ENCODE peak calls at places on chromosomes 4 and X, in four cellular contexts. One of them, this sample, is unnamed.
A peak's percentile ranks its signal among the peaks of the same experiment; 100 is the strongest.

GRCh38 chr4:7217453-7218310 is 25.3 kb downstream of the SORCS2 start:
- DNase-seq in NCI-H187: no peak
- DNase-seq in fibroblast of pulmonary artery: peak; percentile 40
- DNase-seq in astrocyte: peak; percentile 68
- DNase-seq in this sample: no peak

GRCh38 chr4:7042697-7043464 is at the start of gene TADA2B:
- DNase-seq in astrocyte: peak; percentile 93
- DNase-seq in fibroblast of pulmonary artery: peak; percentile 98
- DNase-seq in NCI-H187: peak; percentile 95
- DNase-seq in this sample: peak; percentile 97

GRCh38 chr4:87270825-87271224 is 50.4 kb upstream of the KLHL8 start:
- DNase-seq in astrocyte: no peak
- DNase-seq in fibroblast of pulmonary artery: no peak
- DNase-seq in NCI-H187: no peak
- DNase-seq in this sample: no peak

GRCh38 chr4:76197001-76197743 is 16.5 kb downstream of the SCARB2 start:
- DNase-seq in astrocyte: peak; percentile 66
- DNase-seq in fibroblast of pulmonary artery: no peak
- DNase-seq in NCI-H187: no peak
- DNase-seq in this sample: peak; percentile 41

GRCh38 chr4:152073738-152074137 is 312.9 kb upstream of the GATB start:
- DNase-seq in astrocyte: peak; percentile 40
- DNase-seq in NCI-H187: no peak
- DNase-seq in fibroblast of pulmonary artery: peak; percentile 45
- DNase-seq in this sample: peak; percentile 38

GRCh38 chrX:70476934-70477733 is 32.5 kb downstream of the DLG3 start:
- DNase-seq in fibroblast of pulmonary artery: peak; percentile 49
- DNase-seq in astrocyte: peak; percentile 71
- DNase-seq in NCI-H187: no peak
- DNase-seq in this sample: peak; percentile 69

GRCh38 chrX:136219893-136220292 is 31.3 kb downstream of the MAP7D3 start:
- DNase-seq in astrocyte: no peak
- DNase-seq in fibroblast of pulmonary artery: no peak
- DNase-seq in NCI-H187: no peak
- DNase-seq in this sample: no peak

GRCh38 chr4:183838987-183839712 is 66.0 kb upstream of the STOX2 start:
- DNase-seq in NCI-H187: no peak
- DNase-seq in astrocyte: peak; percentile 4
- DNase-seq in fibroblast of pulmonary artery: peak; percentile 31
- DNase-seq in this sample: peak; percentile 15

GRCh38 chr4:128635141-128635911 is 174.2 kb upstream of the JADE1 start:
- DNase-seq in NCI-H187: peak; percentile 25
- DNase-seq in fibroblast of pulmonary artery: peak; percentile 97
- DNase-seq in astrocyte: peak; percentile 96
- DNase-seq in this sample: peak; percentile 55

GRCh38 chrX:64394874-64395567 is at the start of gene MTMR8:
- DNase-seq in astrocyte: no peak
- DNase-seq in fibroblast of pulmonary artery: peak; percentile 4
- DNase-seq in NCI-H187: no peak
- DNase-seq in this sample: no peak

GRCh38 chr4:2868840-2869487 is 25.3 kb downstream of the ADD1 start:
- DNase-seq in astrocyte: no peak
- DNase-seq in NCI-H187: no peak
- DNase-seq in fibroblast of pulmonary artery: no peak
- DNase-seq in this sample: no peak

GRCh38 chr4:187060551-187060950 is 336.9 kb upstream of the FAT1 start:
- DNase-seq in NCI-H187: no peak
- DNase-seq in fibroblast of pulmonary artery: no peak
- DNase-seq in astrocyte: no peak
- DNase-seq in this sample: no peak

GRCh38 chr4:133316874-133317273 is 167.8 kb downstream of the PCDH10 start:
- DNase-seq in NCI-H187: no peak
- DNase-seq in astrocyte: peak; percentile 73
- DNase-seq in fibroblast of pulmonary artery: peak; percentile 10
- DNase-seq in this sample: no peak

GRCh38 chr4:84597450-84597849 is 14.5 kb downstream of the CDS1 start:
- DNase-seq in fibroblast of pulmonary artery: no peak
- DNase-seq in astrocyte: no peak
- DNase-seq in NCI-H187: no peak
- DNase-seq in this sample: no peak